ENCODE peak calls at places on chromosomes 3 and 15, in seven cellular contexts. N, G, K, R, C, U and V are unnamed samples.

GRCh38 chr3:44825264-44825925 is 36.3 kb upstream of the TMEM42 start:
- DNase-seq in U (no peak), R (no peak), K (peak), G (no peak), N (peak), C (no peak), V (no peak)

GRCh38 chr15:52943746-52944145 is 153.6 kb upstream of the ONECUT1 start:
- DNase-seq in K (no peak), U (no peak), C (no peak), G (no peak), N (no peak), R (no peak), V (no peak)

GRCh38 chr3:42539871-42540714 is 37.6 kb downstream of the VIPR1 start:
- DNase-seq in U (peak), N (no peak), R (no peak), C (no peak), K (no peak), G (peak), V (no peak)

GRCh38 chr3:166955549-166955948 is 424.5 kb downstream of the ZBBX start:
- DNase-seq in U (no peak), R (no peak), G (no peak), C (no peak), K (no peak), N (no peak), V (peak)

GRCh38 chr15:40420793-40421192 is 15.2 kb downstream of the IVD start:
- DNase-seq in K (no peak), U (peak), C (peak), R (peak), G (no peak), N (no peak), V (no peak)

GRCh38 chr15:40846846-40847224 is 3.0 kb downstream of the SPINT1 start:
- DNase-seq in N (no peak), R (no peak), U (no peak), C (no peak), K (no peak), G (no peak), V (no peak)

GRCh38 chr3:104952587-104952986 is 414.1 kb upstream of the ALCAM start:
- DNase-seq in U (no peak), N (peak), G (no peak), K (peak), C (peak), R (no peak), V (peak)

GRCh38 chr3:103393395-103394186 is 958.8 kb downstream of the ZPLD1 start:
- DNase-seq in N (peak), U (no peak), C (no peak), R (no peak), K (peak), G (no peak), V (no peak)

GRCh38 chr3:126127904-126128303 is 44.0 kb upstream of the SLC41A3 start:
- DNase-seq in C (no peak), U (peak), K (no peak), G (no peak), R (no peak), N (no peak), V (no peak)

GRCh38 chr3:173403376-173403775 is 5.8 kb downstream of the NLGN1 start:
- DNase-seq in N (no peak), C (no peak), U (no peak), R (no peak), G (no peak), K (no peak), V (no peak)

GRCh38 chr3:197555281-197556261 is at the start of gene BDH1:
- DNase-seq in G (peak), U (peak), K (no peak), N (no peak), C (peak), R (peak), V (no peak)

GRCh38 chr3:58608648-58609047 is 31.5 kb upstream of the FAM107A start:
- DNase-seq in G (no peak), K (no peak), R (peak), N (no peak), C (no peak), U (no peak), V (no peak)

GRCh38 chr3:33141006-33141405 is 27.2 kb downstream of the CRTAP start:
- DNase-seq in N (peak), K (no peak), R (no peak), G (no peak), C (no peak), U (no peak), V (no peak)

GRCh38 chr3:188832961-188833615 is 338.7 kb upstream of the TPRG1 start:
- DNase-seq in R (no peak), G (no peak), C (no peak), U (no peak), N (no peak), K (no peak), V (no peak)